ENCODE peak calls at places on chromosome 9, in nine cellular contexts. D is T-helper 9 cell; U is CD8-positive, alpha-beta memory T cell; V is uterus; N is iris pigment epithelial cell; A is DMS79 treated with DMSO at 0.1 percent for 48 hours; Y is BJ; X is GM23248; F is ACHN. Q is an unnamed sample.

GRCh38 chr9:105842023-105842644 is 147.8 kb downstream of the TMEM38B start:
- DNase-seq in V (no peak), A (no peak), F (peak), D (no peak), N (peak), U (no peak), X (peak), Y (no peak), Q (no peak)

GRCh38 chr9:107172160-107172978 is 110.7 kb upstream of the RAD23B start:
- DNase-seq in D (peak), F (peak), U (peak), A (peak), V (peak), N (peak), X (peak), Y (peak), Q (peak)

GRCh38 chr9:114893221-114893620 is 37.2 kb downstream of the TNFSF8 start:
- DNase-seq in X (no peak), V (no peak), N (no peak), Y (no peak), A (no peak), F (no peak), D (no peak), U (no peak), Q (no peak)

GRCh38 chr9:94270009-94270408 is 10.9 kb downstream of the ZNF169 start:
- DNase-seq in U (no peak), N (no peak), D (no peak), Y (no peak), F (peak), X (no peak), A (no peak), V (no peak), Q (no peak)

GRCh38 chr9:77839459-77840140 is 191.5 kb upstream of the GNA14 start:
- DNase-seq in Y (no peak), V (no peak), N (peak), X (peak), F (peak), U (no peak), A (no peak), D (no peak), Q (no peak)

GRCh38 chr9:96209407-96210031 is 92.5 kb downstream of the HSD17B3 start:
- DNase-seq in X (peak), V (no peak), N (peak), A (no peak), U (no peak), D (no peak), Y (peak), F (no peak), Q (no peak)

GRCh38 chr9:11064853-11065252 is 452.1 kb upstream of the PTPRD start:
- DNase-seq in F (no peak), V (no peak), X (no peak), D (no peak), Y (no peak), N (no peak), U (no peak), A (peak), Q (no peak)

GRCh38 chr9:99000480-99001395 is 57.0 kb downstream of the COL15A1 start:
- DNase-seq in F (peak), Y (no peak), D (peak), N (peak), V (no peak), U (peak), A (peak), X (peak), Q (peak)

GRCh38 chr9:134569626-134570025 is 72.0 kb upstream of the COL5A1 start:
- DNase-seq in F (no peak), N (no peak), Y (no peak), V (peak), X (no peak), D (no peak), A (no peak), U (no peak), Q (no peak)

GRCh38 chr9:124017929-124018730 is 6.6 kb downstream of the LHX2 start:
- DNase-seq in A (peak), D (no peak), X (no peak), Y (no peak), N (no peak), U (no peak), V (no peak), F (no peak), Q (no peak)

GRCh38 chr9:137217276-137218211 is 4.5 kb downstream of the RNF208 start:
- DNase-seq in X (peak), D (no peak), V (no peak), A (no peak), F (peak), Y (no peak), N (no peak), U (no peak), Q (no peak)